ENCODE peak calls at places on chromosome 12, in six cellular contexts. M is neuronal stem cell; Y is lower lobe of right lung; H is effector memory CD4-positive, alpha-beta T cell; U is left ventricle myocardium inferior; S is CD8-positive, alpha-beta T cell. N is an unnamed sample.

GRCh38 chr12:15932975-15933374 is 21.8 kb downstream of the DERA start:
- DNase-seq in U (no peak), Y (no peak), H (no peak), S (no peak), M (no peak), N (no peak)

GRCh38 chr12:78181544-78182162 is 351.0 kb downstream of the NAV3 start:
- DNase-seq in S (no peak), U (no peak), H (no peak), Y (no peak), M (no peak), N (no peak)

GRCh38 chr12:61523276-61523992 is 736.8 kb upstream of the USP15 start:
- DNase-seq in H (no peak), Y (no peak), U (no peak), S (no peak), M (peak), N (no peak)

GRCh38 chr12:113158439-113159203 is 9.1 kb downstream of the CFAP73 start:
- DNase-seq in Y (no peak), M (no peak), U (no peak), S (no peak), H (no peak), N (no peak)

GRCh38 chr12:110269622-110270124 is 11.4 kb upstream of the ATP2A2 start:
- DNase-seq in Y (no peak), S (no peak), M (no peak), H (no peak), U (no peak), N (no peak)

GRCh38 chr12:26523708-26524150 is 309.3 kb downstream of the ITPR2 start:
- DNase-seq in Y (peak), S (no peak), M (no peak), H (no peak), U (peak), N (peak)

GRCh38 chr12:67457799-67458680 is 188.9 kb downstream of the CAND1 start:
- DNase-seq in U (no peak), H (no peak), S (no peak), Y (no peak), M (no peak), N (no peak)

GRCh38 chr12:131510431-131510830 is 200.5 kb upstream of the SFSWAP start:
- DNase-seq in M (no peak), H (no peak), S (no peak), U (no peak), Y (no peak), N (no peak)

GRCh38 chr12:110310754-110311153 is 29.7 kb downstream of the ATP2A2 start:
- DNase-seq in H (no peak), Y (no peak), U (no peak), S (no peak), M (no peak), N (no peak)

GRCh38 chr12:127270193-127270592 is 996.8 kb upstream of the TMEM132C start:
- DNase-seq in M (no peak), H (no peak), Y (no peak), S (no peak), U (no peak), N (no peak)

GRCh38 chr12:96425321-96425720 is 25.1 kb upstream of the CDK17 start:
- DNase-seq in M (no peak), S (no peak), Y (no peak), H (no peak), U (no peak), N (no peak)

GRCh38 chr12:120649442-120650248 is 9.2 kb downstream of the CABP1 start:
- DNase-seq in U (peak), H (no peak), S (no peak), Y (peak), M (no peak), N (no peak)

GRCh38 chr12:112870267-112870980 is 36.3 kb upstream of the OAS1 start:
- DNase-seq in U (no peak), Y (no peak), H (no peak), M (no peak), S (no peak), N (no peak)

GRCh38 chr12:108689314-108690190 is 41.8 kb downstream of the CORO1C start:
- DNase-seq in S (no peak), H (peak), U (no peak), Y (peak), M (no peak), N (peak)

GRCh38 chr12:85951823-85952222 is 77.7 kb downstream of the NTS start:
- DNase-seq in Y (no peak), S (no peak), H (no peak), M (no peak), U (no peak), N (no peak)

GRCh38 chr12:88052686-88053085 is 23.5 kb upstream of the C12orf50 start:
- DNase-seq in H (no peak), Y (no peak), S (no peak), M (no peak), U (no peak), N (no peak)

GRCh38 chr12:30357712-30358111 is 338.0 kb downstream of the IPO8 start:
- DNase-seq in H (no peak), U (no peak), M (no peak), Y (no peak), S (no peak), N (no peak)

GRCh38 chr12:95763809-95764253 is 26.7 kb downstream of the NTN4 start:
- DNase-seq in S (no peak), H (no peak), U (no peak), Y (no peak), M (no peak), N (no peak)

GRCh38 chr12:122888232-122888752 is 7.6 kb downstream of the VPS37B start:
- DNase-seq in H (peak), U (peak), M (no peak), Y (peak), S (peak), N (no peak)

GRCh38 chr12:113825705-113826104 is 140.4 kb downstream of the RBM19 start:
- DNase-seq in Y (no peak), S (no peak), H (no peak), U (no peak), M (no peak), N (no peak)

GRCh38 chr12:112149596-112149995 is 24.2 kb downstream of the TRAFD1 start:
- DNase-seq in Y (no peak), U (no peak), H (no peak), M (no peak), S (no peak), N (no peak)

GRCh38 chr12:42568952-42569916 is 20.3 kb downstream of the PRICKLE1 start:
- DNase-seq in U (no peak), M (peak), Y (no peak), S (no peak), H (no peak), N (no peak)

GRCh38 chr12:75998292-75999063 is 33.1 kb downstream of the PHLDA1 start:
- DNase-seq in Y (no peak), H (no peak), U (no peak), M (no peak), S (no peak), N (no peak)

GRCh38 chr12:43599708-43600107 is 47.7 kb upstream of the ADAMTS20 start:
- DNase-seq in Y (no peak), H (no peak), S (no peak), U (no peak), M (no peak), N (no peak)

GRCh38 chr12:102350070-102350469 is 130.3 kb downstream of the IGF1 start:
- DNase-seq in M (no peak), S (no peak), U (no peak), Y (no peak), H (no peak), N (no peak)

GRCh38 chr12:118360785-118361404 is 11.8 kb downstream of the TAOK3 start:
- DNase-seq in U (no peak), H (no peak), M (no peak), Y (no peak), S (no peak), N (no peak)

GRCh38 chr12:109595321-109595902 is 21.8 kb downstream of the MVK start:
- DNase-seq in S (no peak), U (no peak), Y (no peak), M (no peak), H (peak), N (no peak)

DNA sequence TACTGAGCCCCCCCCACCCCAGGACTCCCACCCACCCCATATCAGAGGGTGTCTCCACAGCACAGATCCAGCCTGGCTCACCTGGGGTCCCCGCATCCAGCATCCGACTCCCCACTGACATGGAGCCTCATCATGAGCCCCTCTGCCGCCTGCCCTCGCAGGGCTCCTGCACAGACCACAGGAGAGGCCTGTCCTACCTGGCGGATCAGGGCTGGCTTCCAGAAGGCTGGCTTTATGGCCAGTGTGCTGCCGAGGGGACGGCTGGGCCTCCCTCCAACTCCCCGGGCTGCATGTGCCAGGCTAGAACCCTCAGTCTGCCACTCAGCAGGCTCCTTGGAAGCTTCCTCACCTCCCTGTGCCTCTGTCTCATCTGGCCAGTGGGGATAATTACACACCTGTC is 119.0 kb downstream of the RFLNA start:
- DNase-seq in M (no peak), S (no peak), Y (no peak), H (no peak), U (no peak), N (no peak)
- H3K27ac ChIP-seq in M (no peak), S (no peak), Y (no peak), H (no peak), U (peak), N (no peak)

GRCh38 chr12:45914090-45914489 is 76.3 kb downstream of the SCAF11 start:
- DNase-seq in S (no peak), M (no peak), H (no peak), Y (no peak), U (no peak), N (no peak)

GRCh38 chr12:45913631-45914030 is 76.7 kb downstream of the SCAF11 start:
- DNase-seq in S (no peak), H (no peak), M (no peak), U (no peak), Y (no peak), N (no peak)

GRCh38 chr12:45918818-45919217 is 71.6 kb downstream of the SCAF11 start:
- DNase-seq in U (no peak), Y (no peak), M (no peak), H (no peak), S (no peak), N (no peak)
- H3K27ac ChIP-seq in U (no peak), Y (no peak), M (no peak), H (no peak), S (no peak), N (no peak)

DNA sequence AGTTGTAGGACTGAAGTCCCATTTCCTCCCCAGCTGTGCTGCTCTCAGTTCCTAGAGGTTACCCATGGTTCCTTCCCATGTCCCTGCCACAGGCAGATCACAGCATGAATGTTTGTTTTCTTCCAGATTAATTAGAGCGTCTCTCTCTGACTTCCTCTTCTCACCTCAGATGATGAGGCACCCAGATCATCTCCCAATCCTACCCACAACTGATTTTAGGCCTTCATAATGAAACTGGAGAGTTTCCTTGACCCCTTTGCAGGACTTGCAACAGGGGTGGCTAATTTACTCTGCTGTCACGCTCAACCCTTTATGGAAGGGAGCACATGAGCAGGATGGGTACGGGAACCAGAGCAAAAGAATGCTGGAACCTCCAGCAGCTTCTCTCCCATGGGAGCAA is 32.1 kb upstream of the TXNRD1 start:
- DNase-seq in S (no peak), H (no peak), Y (no peak), U (no peak), M (no peak), N (no peak)
- H3K27ac ChIP-seq in S (no peak), H (no peak), Y (no peak), U (peak), M (no peak), N (no peak)

GRCh38 chr12:46521145-46521544 is 148.6 kb upstream of the SLC38A2 start:
- DNase-seq in Y (no peak), U (no peak), H (no peak), S (no peak), M (no peak), N (no peak)
- H3K27ac ChIP-seq in Y (no peak), U (no peak), H (no peak), S (no peak), M (no peak), N (no peak)

DNA sequence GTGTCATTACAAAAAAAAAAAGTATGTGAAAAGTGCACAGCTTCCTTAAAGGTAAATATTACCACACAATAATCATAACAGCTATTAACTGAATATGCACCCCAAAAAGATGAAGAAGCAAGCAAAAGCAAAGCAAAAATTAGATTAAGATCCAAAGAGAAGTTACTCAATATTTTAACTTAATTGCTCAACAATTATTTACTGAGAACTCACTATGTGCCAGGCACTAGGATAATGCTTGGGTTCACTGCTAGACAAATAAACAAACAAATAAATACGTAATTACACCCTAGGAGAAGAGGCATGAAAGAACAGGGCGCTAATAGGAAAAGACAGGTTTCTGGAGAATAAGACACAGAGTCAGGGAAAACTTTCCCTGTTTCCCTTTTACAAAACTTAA is 33.4 kb downstream of the PPP1R12A start:
- DNase-seq in M (no peak), Y (no peak), U (no peak), H (no peak), S (no peak), N (no peak)
- H3K27ac ChIP-seq in M (no peak), Y (no peak), U (no peak), H (no peak), S (no peak), N (no peak)

DNA sequence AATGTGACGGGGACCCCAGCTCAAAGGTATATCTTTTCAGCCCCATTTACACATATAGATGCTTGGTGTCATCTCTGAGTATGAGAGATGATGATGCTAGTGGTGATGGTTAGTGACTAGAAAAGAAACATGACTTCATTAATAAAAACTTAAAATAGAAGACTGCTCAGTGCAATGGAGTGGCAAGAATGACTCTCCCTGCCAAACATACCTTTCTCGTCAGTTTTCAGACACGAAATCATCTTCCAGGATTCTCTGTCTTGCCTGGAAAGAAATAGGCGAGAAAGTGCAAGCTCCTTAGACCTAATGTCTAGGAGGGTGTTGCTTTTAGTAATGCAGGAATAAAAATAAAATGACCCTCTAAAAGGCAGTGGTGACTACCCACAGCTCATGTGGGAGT is 71.7 kb downstream of the TPH2 start:
- DNase-seq in U (no peak), M (no peak), Y (no peak), S (no peak), H (no peak), N (no peak)
- H3K27ac ChIP-seq in U (no peak), M (no peak), Y (no peak), S (no peak), H (no peak), N (no peak)

GRCh38 chr12:98320026-98320425 is 195.4 kb upstream of the TMPO start:
- DNase-seq in Y (no peak), M (no peak), H (no peak), U (no peak), S (no peak), N (no peak)
- H3K27ac ChIP-seq in Y (no peak), M (no peak), H (no peak), U (no peak), S (no peak), N (no peak)

GRCh38 chr12:54602661-54603060 is 14.2 kb upstream of the PPP1R1A start:
- DNase-seq in U (no peak), H (no peak), M (no peak), S (no peak), Y (no peak), N (no peak)
- H3K27ac ChIP-seq in U (no peak), H (no peak), M (no peak), S (no peak), Y (no peak), N (no peak)

GRCh38 chr12:8904665-8905064 is 9.6 kb upstream of the PHC1 start:
- DNase-seq in Y (no peak), H (no peak), S (no peak), M (no peak), U (no peak), N (no peak)
- H3K27ac ChIP-seq in Y (no peak), H (no peak), S (no peak), M (no peak), U (peak), N (no peak)